ENCODE peak calls at places on chromosomes 12 and 14, in nine cellular contexts. Q, K, M, X, R, V, N, Z and U are unnamed samples.

GRCh38 chr14:21192447-21192822 is 36.6 kb upstream of the OR5AU1 start:
- DNase-seq in K (no peak), M (no peak), R (no peak), N (no peak), Q (no peak), V (no peak), X (no peak), Z (no peak), U (no peak)

GRCh38 chr12:113174461-113175384 is 10.6 kb downstream of the DDX54 start:
- DNase-seq in N (peak), Q (peak), M (peak), R (peak), V (peak), Z (peak), X (peak), K (peak), U (peak)

GRCh38 chr12:94909609-94910008 is 93.9 kb downstream of the NDUFA12 start:
- DNase-seq in Z (no peak), V (no peak), R (no peak), X (no peak), M (no peak), Q (no peak), N (no peak), K (no peak), U (no peak)

GRCh38 chr12:52740591-52740990 is 36.6 kb downstream of the KRT76 start:
- DNase-seq in X (no peak), N (no peak), Z (no peak), V (no peak), M (no peak), K (no peak), R (no peak), Q (no peak), U (no peak)

GRCh38 chr12:78057075-78057474 is 226.4 kb downstream of the NAV3 start:
- DNase-seq in N (no peak), R (no peak), Q (no peak), X (no peak), V (no peak), K (no peak), M (no peak), Z (no peak), U (no peak)

GRCh38 chr14:61568572-61569011 is 126.7 kb upstream of the HIF1A start:
- DNase-seq in R (peak), M (no peak), Q (peak), X (no peak), N (no peak), K (no peak), V (no peak), Z (peak), U (no peak)

GRCh38 chr14:75648066-75648838 is 12.4 kb downstream of the ERG28 start:
- DNase-seq in K (peak), M (peak), X (peak), V (peak), Q (no peak), Z (no peak), N (no peak), R (no peak), U (peak)

GRCh38 chr12:132597333-132598283 is 12.8 kb downstream of the LRCOL1 start:
- DNase-seq in X (peak), R (no peak), Q (no peak), M (peak), V (no peak), K (peak), N (peak), Z (no peak), U (no peak)

GRCh38 chr14:65302571-65303184 is 109.9 kb upstream of the FUT8 start:
- DNase-seq in X (no peak), Z (peak), Q (no peak), K (no peak), N (no peak), M (no peak), R (no peak), V (no peak), U (no peak)

GRCh38 chr12:109842021-109842420 is 8.8 kb upstream of the TRPV4 start:
- DNase-seq in Q (no peak), V (no peak), M (no peak), K (no peak), X (no peak), Z (no peak), N (no peak), R (no peak), U (no peak)

GRCh38 chr12:84046869-84047268 is 865.7 kb downstream of the SLC6A15 start:
- DNase-seq in Q (no peak), M (no peak), R (no peak), X (peak), K (no peak), V (no peak), N (no peak), Z (no peak), U (no peak)

GRCh38 chr12:71694099-71694820 is 8.4 kb downstream of the TMEM19 start:
- DNase-seq in Z (no peak), M (no peak), X (no peak), V (no peak), R (no peak), Q (no peak), K (no peak), N (no peak), U (no peak)

GRCh38 chr12:18262514-18262913 is 1.2 kb downstream of the PIK3C2G start:
- DNase-seq in Q (no peak), V (no peak), X (no peak), Z (no peak), M (no peak), N (no peak), R (no peak), K (peak), U (no peak)

GRCh38 chr12:78177298-78177697 is 346.6 kb downstream of the NAV3 start:
- DNase-seq in N (no peak), X (no peak), R (no peak), M (no peak), V (no peak), K (no peak), Z (no peak), Q (no peak), U (no peak)

GRCh38 chr14:34775922-34776321 is 61.5 kb upstream of the CFL2 start:
- DNase-seq in M (no peak), X (no peak), V (no peak), N (no peak), Z (no peak), Q (no peak), K (no peak), R (no peak), U (no peak)

GRCh38 chr14:59215353-59215752 is 26.9 kb downstream of the DAAM1 start:
- DNase-seq in N (no peak), V (peak), X (peak), R (no peak), K (no peak), Z (no peak), M (peak), Q (no peak), U (no peak)

GRCh38 chr12:10554228-10554970 is 48.7 kb downstream of the EIF2S3B start:
- DNase-seq in Z (peak), N (no peak), V (no peak), K (no peak), Q (no peak), M (no peak), X (no peak), R (no peak), U (no peak)

GRCh38 chr12:68792952-68793351 is 15.0 kb upstream of the MDM2 start:
- DNase-seq in Q (no peak), N (peak), M (no peak), K (peak), X (no peak), Z (peak), V (no peak), R (no peak), U (no peak)

GRCh38 chr12:91326043-91327027 is 143.7 kb upstream of the DCN start:
- DNase-seq in M (peak), X (peak), K (peak), V (no peak), N (peak), R (no peak), Q (no peak), Z (peak), U (no peak)